ENCODE peak calls at places on chromosomes 5 and 9, in five cellular contexts. N is left ventricle myocardium superior; F is ovary; W is pulmonary artery endothelial cell; E is activated CD4-positive, alpha-beta memory T cell treated with anti-CD3 and anti-CD28 coated beads, Interleukin-2, amount 10 ng/mL, durations not matched to agents 7 days and 5 days. O is an unnamed sample.

GRCh38 chr5:151288180-151288579 is 15.4 kb downstream of the SLC36A3 start:
- DNase-seq in F (no peak), N (no peak), W (no peak), E (no peak), O (no peak)

GRCh38 chr5:158286827-158287226 is 427.9 kb upstream of the CLINT1 start:
- DNase-seq in N (no peak), W (no peak), E (no peak), F (no peak), O (no peak)

GRCh38 chr5:55934117-55934613 is 60.6 kb downstream of the IL6ST start:
- DNase-seq in F (no peak), W (no peak), E (no peak), N (no peak), O (no peak)

GRCh38 chr9:130467371-130467770 is 22.6 kb downstream of the ASS1 start:
- DNase-seq in W (no peak), E (no peak), F (no peak), N (no peak), O (no peak)

GRCh38 chr9:111965566-111966019 is 69.0 kb downstream of the UGCG start:
- DNase-seq in E (no peak), W (no peak), F (no peak), N (no peak), O (no peak)

GRCh38 chr5:18314192-18314778 is 680.0 kb downstream of the TAF11L14 start:
- DNase-seq in E (no peak), N (no peak), F (no peak), W (no peak), O (no peak)

GRCh38 chr5:24539625-24540024 is 105.2 kb downstream of the CDH10 start:
- DNase-seq in F (no peak), E (no peak), W (no peak), N (no peak), O (no peak)

GRCh38 chr9:3740690-3741419 is 215.1 kb upstream of the RFX3 start:
- DNase-seq in N (no peak), F (no peak), W (no peak), E (no peak), O (no peak)

GRCh38 chr9:93198839-93199625 is 15.1 kb downstream of the WNK2 start:
- DNase-seq in N (peak; percentile 24), W (no peak), F (no peak), E (no peak), O (no peak)

GRCh38 chr5:118653155-118653554 is 335.2 kb downstream of the DTWD2 start:
- DNase-seq in F (no peak), N (no peak), E (no peak), W (no peak), O (no peak)

GRCh38 chr5:93915142-93915553 is 173.7 kb upstream of the POU5F2 start:
- DNase-seq in E (no peak), N (no peak), F (no peak), W (no peak), O (no peak)

GRCh38 chr5:110361501-110361900 is 365.0 kb downstream of the TMEM232 start:
- DNase-seq in W (no peak), F (no peak), E (no peak), N (no peak), O (no peak)

GRCh38 chr5:140104100-140104499 is 9.8 kb upstream of the PURA start:
- DNase-seq in F (no peak), W (no peak), N (no peak), E (no peak), O (no peak)

GRCh38 chr5:158462349-158463114 is 603.6 kb upstream of the CLINT1 start:
- DNase-seq in E (no peak), N (peak; percentile 55), W (no peak), F (no peak), O (no peak)

GRCh38 chr9:35521708-35522107 is 31.8 kb downstream of the RUSC2 start:
- DNase-seq in W (no peak), F (no peak), N (no peak), E (no peak), O (no peak)

GRCh38 chr5:87526131-87526530 is 113.4 kb upstream of the CCNH start:
- DNase-seq in W (no peak), N (no peak), F (no peak), E (no peak), O (no peak)

GRCh38 chr5:117165068-117165467 is 590.4 kb upstream of the SEMA6A start:
- DNase-seq in F (no peak), N (no peak), E (no peak), W (no peak), O (no peak)

GRCh38 chr5:32329395-32329834 is 16.7 kb upstream of the MTMR12 start:
- DNase-seq in F (no peak), N (peak; percentile 63), W (peak; percentile 36), E (peak; percentile 64), O (peak; percentile 53)

GRCh38 chr5:122896598-122897282 is 51.3 kb downstream of the SNX24 start:
- DNase-seq in F (no peak), E (no peak), N (no peak), W (no peak), O (no peak)

GRCh38 chr5:37840036-37840909 is at the start of gene GDNF:
- DNase-seq in W (no peak), E (no peak), N (peak; percentile 52), F (peak; percentile 64), O (no peak)

GRCh38 chr9:123925820-123926219 is 4.1 kb downstream of the DENND1A start:
- DNase-seq in N (no peak), F (no peak), W (no peak), E (no peak), O (no peak)

O was measured in T-cell.